ENCODE peak calls at places on chromosomes 2 and 18, in nine cellular contexts. A is endodermal cell, W is tibial artery, G is left lung, P is PC-3, M is adrenal gland, I is HCT116, L is K562, Q is WERI-Rb-1. S is an unnamed sample.

GRCh38 chr18:5962362-5962761 is 67.0 kb upstream of the TMEM200C start:
- DNase-seq in Q (no peak), W (no peak), A (peak; percentile 40), G (no peak), M (no peak), I (no peak), P (no peak), L (no peak), S (no peak)

GRCh38 chr2:237987263-237987662 is 20.4 kb downstream of the UBE2F start:
- DNase-seq in M (no peak), G (no peak), L (no peak), I (no peak), Q (no peak), P (no peak), A (no peak), W (no peak), S (no peak)

GRCh38 chr2:232230557-232230956 is 148.0 kb upstream of the ALPP start:
- DNase-seq in G (no peak), I (peak; percentile 3), W (no peak), A (peak; percentile 88), P (peak; percentile 49), Q (peak; percentile 22), M (no peak), L (peak; percentile 8), S (no peak)

GRCh38 chr2:96505231-96505889 is at the start of gene NEURL3:
- DNase-seq in M (no peak), Q (no peak), W (peak; percentile 46), I (peak; percentile 22), P (peak; percentile 85), A (no peak), L (no peak), G (no peak), S (peak; percentile 22)

GRCh38 chr2:30031184-30031583 is 109.8 kb upstream of the ALK start:
- DNase-seq in M (no peak), I (no peak), P (no peak), L (no peak), Q (no peak), G (no peak), W (no peak), A (peak; percentile 68), S (no peak)

GRCh38 chr2:56770490-56770889 is 586.7 kb downstream of the CCDC85A start:
- DNase-seq in G (no peak), A (no peak), M (no peak), W (no peak), L (no peak), I (no peak), Q (no peak), P (peak; percentile 40), S (no peak)

GRCh38 chr18:7784171-7784570 is 217.1 kb downstream of the PTPRM start:
- DNase-seq in M (no peak), A (no peak), L (no peak), I (no peak), G (no peak), Q (no peak), W (no peak), P (no peak), S (no peak)

GRCh38 chr2:29632018-29632417 is 289.4 kb downstream of the ALK start:
- DNase-seq in P (peak; percentile 88), L (no peak), W (no peak), M (no peak), G (no peak), A (no peak), Q (no peak), I (no peak), S (no peak)

GRCh38 chr18:69152436-69152835 is 248.3 kb upstream of the DOK6 start:
- DNase-seq in I (no peak), L (no peak), A (no peak), M (no peak), W (no peak), Q (no peak), G (no peak), P (no peak), S (no peak)

GRCh38 chr2:164756773-164757172 is 84.8 kb downstream of the COBLL1 start:
- DNase-seq in L (no peak), A (no peak), Q (no peak), I (no peak), W (no peak), G (no peak), P (no peak), M (no peak), S (no peak)

GRCh38 chr2:29920130-29920577 is 1.2 kb downstream of the ALK start:
- DNase-seq in M (no peak), I (no peak), Q (peak; percentile 26), P (peak; percentile 35), W (no peak), L (peak; percentile 45), G (peak; percentile 45), A (peak; percentile 97), S (no peak)

GRCh38 chr2:241554610-241555322 is 3.8 kb upstream of the BOK start:
- DNase-seq in A (no peak), I (no peak), Q (no peak), P (no peak), L (no peak), W (no peak), M (no peak), G (no peak), S (no peak)

GRCh38 chr2:84459944-84460429 is 907 bp upstream of the SUCLG1 start:
- DNase-seq in W (no peak), P (peak; percentile 40), L (no peak), I (no peak), Q (no peak), A (no peak), G (no peak), M (no peak), S (no peak)

GRCh38 chr2:130826821-130827501 is 9.8 kb upstream of the ARHGEF4 start:
- DNase-seq in A (peak; percentile 49), M (no peak), W (no peak), G (no peak), Q (no peak), L (no peak), P (no peak), I (no peak), S (no peak)

GRCh38 chr2:101387151-101387807 is at the start of gene CREG2:
- DNase-seq in I (peak; percentile 26), A (peak; percentile 89), L (peak; percentile 19), Q (peak; percentile 80), W (peak; percentile 71), M (peak; percentile 72), G (peak; percentile 56), P (peak; percentile 78), S (no peak)

GRCh38 chr2:190507135-190507534 is 27.4 kb downstream of the NEMP2 start:
- DNase-seq in Q (no peak), A (no peak), G (no peak), L (no peak), M (no peak), I (no peak), W (no peak), P (no peak), S (no peak)

GRCh38 chr2:176130153-176130916 is 830 bp downstream of the HOXD8 start:
- DNase-seq in L (peak; percentile 49), I (no peak), P (peak; percentile 43), M (peak; percentile 88), Q (no peak), G (no peak), W (no peak), A (peak; percentile 78), S (no peak)

DNA sequence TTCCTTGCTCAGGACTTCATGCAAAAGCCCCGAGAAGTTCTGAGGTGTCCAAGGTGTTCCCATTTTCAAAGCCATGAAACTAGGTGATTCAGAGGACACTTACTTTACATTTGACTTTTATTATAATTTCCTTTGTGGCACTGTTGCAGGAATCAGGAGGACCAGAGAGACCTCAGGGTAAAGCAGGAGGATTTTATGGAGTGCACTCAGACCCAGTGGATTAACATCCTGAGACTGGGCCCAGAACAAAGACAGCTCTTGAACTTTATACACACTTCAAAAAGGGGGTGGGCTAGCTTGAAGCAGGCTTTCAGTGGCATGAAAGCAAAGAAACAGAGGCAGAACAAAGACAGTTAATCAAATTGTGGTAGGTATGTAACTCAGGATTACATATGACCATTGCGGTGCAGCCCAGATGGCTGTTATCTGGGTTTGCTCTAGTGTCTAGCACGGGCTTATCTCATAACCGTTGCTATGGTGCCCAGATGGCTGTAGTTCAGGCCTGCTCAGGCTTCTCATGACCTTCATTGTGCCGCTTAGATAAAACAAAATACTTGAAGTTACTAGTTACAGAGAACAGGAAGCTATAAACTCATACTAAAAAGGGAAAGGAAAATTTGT is 39.4 kb downstream of the TMEM182 start:
- DNase-seq in W (no peak), M (no peak), G (no peak), A (no peak), I (peak; percentile 40), Q (no peak), P (no peak), L (peak; percentile 64), S (no peak)
- TF ChIP-seq CTCF in W (no peak), M (no peak), G (no peak), A (no peak), I (no peak), Q (no peak), P (no peak), L (no peak), S (no peak)

GRCh38 chr2:196367633-196368032 is 196.3 kb upstream of the STK17B start:
- DNase-seq in L (no peak), I (no peak), G (no peak), M (no peak), A (no peak), Q (no peak), W (no peak), P (no peak), S (no peak)

GRCh38 chr2:196372276-196372809 is 201.0 kb upstream of the STK17B start:
- DNase-seq in A (no peak), I (no peak), Q (no peak), G (no peak), P (no peak), W (no peak), L (no peak), M (no peak), S (no peak)

GRCh38 chr2:196368546-196369225 is 197.3 kb upstream of the STK17B start:
- DNase-seq in W (no peak), L (no peak), M (no peak), I (no peak), A (no peak), Q (no peak), P (no peak), G (no peak), S (no peak)

GRCh38 chr2:196370386-196370785 is 199.0 kb upstream of the STK17B start:
- DNase-seq in I (no peak), M (no peak), A (peak; percentile 48), Q (no peak), G (no peak), W (no peak), L (no peak), P (no peak), S (no peak)

GRCh38 chr2:196369967-196370366 is 198.6 kb upstream of the STK17B start:
- DNase-seq in I (no peak), P (peak; percentile 9), Q (no peak), L (no peak), M (no peak), G (no peak), A (no peak), W (no peak), S (no peak)
- H3K36me3 ChIP-seq in I (no peaks in the 10 kb centered on the region), P (no peaks in the 10 kb centered on the region), Q (no peaks in the 10 kb centered on the region), L (no peaks in the 10 kb centered on the region), M (no peaks in the 10 kb centered on the region), G (no peaks in the 10 kb centered on the region), A (no peaks in the 10 kb centered on the region), W (no peaks in the 10 kb centered on the region), S (no peaks in the 10 kb centered on the region)

GRCh38 chr18:12839057-12839525 is 44.9 kb downstream of the PTPN2 start:
- DNase-seq in M (no peak), L (no peak), G (no peak), W (no peak), P (peak; percentile 35), Q (no peak), A (no peak), I (no peak), S (no peak)
- H3K4me3 ChIP-seq in M (no peak overlapping the region), L (no peak overlapping the region), G (no peak overlapping the region), W (no peak overlapping the region), P (no peak overlapping the region), Q (no peak overlapping the region), A (no peak overlapping the region), I (no peak overlapping the region), S (no peak overlapping the region)

GRCh38 chr18:11040823-11041712 is 108.3 kb downstream of the PIEZO2 start:
- DNase-seq in P (peak; percentile 65), W (no peak), Q (peak; percentile 49), A (peak; percentile 86), L (peak; percentile 47), G (no peak), I (peak; percentile 22), M (peak; percentile 65), S (no peak)
- TF ChIP-seq CTCF in P (peak; percentile 80), W (peak; percentile 68), Q (peak; percentile 71), A (peak; percentile 91), L (peak; percentile 69), G (peak; percentile 66), I (peak; percentile 57), M (peak; percentile 73), S (peak; percentile 75)

S was measured in BJ.